ENCODE peak calls at places on chromosomes 13 and 19, in nine cellular contexts. One of them, this sample, is unnamed.

GRCh38 chr13:28204690-28205443 is 66.5 kb downstream of the PAN3 start:
- DNase-seq in HEK293T: no peak
- DNase-seq in RWPE1: no peak
- DNase-seq in activated T-helper 1 cell treated with anti-CD3 and anti-CD28 coated beads, Interleukin-2, amount 50 U/mL, for 16 hours: no peak
- DNase-seq in stimulated activated naive CD4-positive, alpha-beta T cell treated with Interleukin-2 at 50 U/mL for 16 hours: peak
- DNase-seq in T follicular helper cell: no peak
- DNase-seq in colonic mucosa: no peak
- DNase-seq in CD4-positive, CD25-positive, alpha-beta regulatory T cell: no peak
- DNase-seq in EH: no peak
- DNase-seq in this sample: no peak

GRCh38 chr13:86960876-86961275 is 710.3 kb upstream of the SLITRK5 start:
- DNase-seq in HEK293T: no peak
- DNase-seq in RWPE1: no peak
- DNase-seq in activated T-helper 1 cell treated with anti-CD3 and anti-CD28 coated beads, Interleukin-2, amount 50 U/mL, for 16 hours: no peak
- DNase-seq in stimulated activated naive CD4-positive, alpha-beta T cell treated with Interleukin-2 at 50 U/mL for 16 hours: no peak
- DNase-seq in T follicular helper cell: no peak
- DNase-seq in colonic mucosa: no peak
- DNase-seq in CD4-positive, CD25-positive, alpha-beta regulatory T cell: no peak
- DNase-seq in EH: no peak
- DNase-seq in this sample: no peak

GRCh38 chr13:112983428-112984196 is 14.6 kb downstream of the MCF2L start:
- DNase-seq in HEK293T: no peak
- DNase-seq in RWPE1: no peak
- DNase-seq in activated T-helper 1 cell treated with anti-CD3 and anti-CD28 coated beads, Interleukin-2, amount 50 U/mL, for 16 hours: no peak
- DNase-seq in stimulated activated naive CD4-positive, alpha-beta T cell treated with Interleukin-2 at 50 U/mL for 16 hours: no peak
- DNase-seq in T follicular helper cell: no peak
- DNase-seq in colonic mucosa: peak
- DNase-seq in CD4-positive, CD25-positive, alpha-beta regulatory T cell: no peak
- DNase-seq in EH: no peak
- DNase-seq in this sample: no peak

GRCh38 chr19:1042689-1043511 is 3.0 kb downstream of the ABCA7 start:
- DNase-seq in HEK293T: no peak
- DNase-seq in RWPE1: no peak
- DNase-seq in activated T-helper 1 cell treated with anti-CD3 and anti-CD28 coated beads, Interleukin-2, amount 50 U/mL, for 16 hours: no peak
- DNase-seq in stimulated activated naive CD4-positive, alpha-beta T cell treated with Interleukin-2 at 50 U/mL for 16 hours: no peak
- DNase-seq in T follicular helper cell: no peak
- DNase-seq in colonic mucosa: peak
- DNase-seq in CD4-positive, CD25-positive, alpha-beta regulatory T cell: no peak
- DNase-seq in EH: no peak
- DNase-seq in this sample: peak

GRCh38 chr13:39676315-39676876 is 20.9 kb downstream of the COG6 start:
- DNase-seq in HEK293T: no peak
- DNase-seq in RWPE1: peak
- DNase-seq in activated T-helper 1 cell treated with anti-CD3 and anti-CD28 coated beads, Interleukin-2, amount 50 U/mL, for 16 hours: no peak
- DNase-seq in stimulated activated naive CD4-positive, alpha-beta T cell treated with Interleukin-2 at 50 U/mL for 16 hours: no peak
- DNase-seq in T follicular helper cell: no peak
- DNase-seq in colonic mucosa: no peak
- DNase-seq in CD4-positive, CD25-positive, alpha-beta regulatory T cell: peak
- DNase-seq in EH: peak
- DNase-seq in this sample: peak

GRCh38 chr19:33821871-33822270 is 25.2 kb downstream of the KCTD15 start:
- DNase-seq in HEK293T: no peak
- DNase-seq in RWPE1: peak
- DNase-seq in activated T-helper 1 cell treated with anti-CD3 and anti-CD28 coated beads, Interleukin-2, amount 50 U/mL, for 16 hours: no peak
- DNase-seq in stimulated activated naive CD4-positive, alpha-beta T cell treated with Interleukin-2 at 50 U/mL for 16 hours: no peak
- DNase-seq in T follicular helper cell: no peak
- DNase-seq in colonic mucosa: no peak
- DNase-seq in CD4-positive, CD25-positive, alpha-beta regulatory T cell: no peak
- DNase-seq in EH: peak
- DNase-seq in this sample: no peak

GRCh38 chr13:89951341-89951740 is 1396.1 kb upstream of the MIR17HG start:
- DNase-seq in HEK293T: no peak
- DNase-seq in RWPE1: no peak
- DNase-seq in activated T-helper 1 cell treated with anti-CD3 and anti-CD28 coated beads, Interleukin-2, amount 50 U/mL, for 16 hours: no peak
- DNase-seq in stimulated activated naive CD4-positive, alpha-beta T cell treated with Interleukin-2 at 50 U/mL for 16 hours: no peak
- DNase-seq in T follicular helper cell: no peak
- DNase-seq in colonic mucosa: no peak
- DNase-seq in CD4-positive, CD25-positive, alpha-beta regulatory T cell: no peak
- DNase-seq in EH: no peak
- DNase-seq in this sample: no peak

GRCh38 chr19:18521692-18522123 is at the start of gene ELL:
- DNase-seq in HEK293T: no peak
- DNase-seq in RWPE1: no peak
- DNase-seq in activated T-helper 1 cell treated with anti-CD3 and anti-CD28 coated beads, Interleukin-2, amount 50 U/mL, for 16 hours: no peak
- DNase-seq in stimulated activated naive CD4-positive, alpha-beta T cell treated with Interleukin-2 at 50 U/mL for 16 hours: no peak
- DNase-seq in T follicular helper cell: no peak
- DNase-seq in colonic mucosa: no peak
- DNase-seq in CD4-positive, CD25-positive, alpha-beta regulatory T cell: no peak
- DNase-seq in EH: no peak
- DNase-seq in this sample: no peak

GRCh38 chr19:49889687-49890348 is 6.9 kb downstream of the IL4I1 start:
- DNase-seq in HEK293T: peak
- DNase-seq in RWPE1: no peak
- DNase-seq in activated T-helper 1 cell treated with anti-CD3 and anti-CD28 coated beads, Interleukin-2, amount 50 U/mL, for 16 hours: peak
- DNase-seq in stimulated activated naive CD4-positive, alpha-beta T cell treated with Interleukin-2 at 50 U/mL for 16 hours: peak
- DNase-seq in T follicular helper cell: peak
- DNase-seq in colonic mucosa: peak
- DNase-seq in CD4-positive, CD25-positive, alpha-beta regulatory T cell: peak
- DNase-seq in EH: peak
- DNase-seq in this sample: peak

GRCh38 chr19:56504581-56504980 is 3.1 kb upstream of the ZNF471 start:
- DNase-seq in HEK293T: no peak
- DNase-seq in RWPE1: no peak
- DNase-seq in activated T-helper 1 cell treated with anti-CD3 and anti-CD28 coated beads, Interleukin-2, amount 50 U/mL, for 16 hours: no peak
- DNase-seq in stimulated activated naive CD4-positive, alpha-beta T cell treated with Interleukin-2 at 50 U/mL for 16 hours: no peak
- DNase-seq in T follicular helper cell: no peak
- DNase-seq in colonic mucosa: no peak
- DNase-seq in CD4-positive, CD25-positive, alpha-beta regulatory T cell: no peak
- DNase-seq in EH: peak
- DNase-seq in this sample: no peak

GRCh38 chr19:1324792-1325567 is 39.3 kb downstream of the EFNA2 start:
- DNase-seq in HEK293T: peak
- DNase-seq in RWPE1: peak
- DNase-seq in activated T-helper 1 cell treated with anti-CD3 and anti-CD28 coated beads, Interleukin-2, amount 50 U/mL, for 16 hours: no peak
- DNase-seq in stimulated activated naive CD4-positive, alpha-beta T cell treated with Interleukin-2 at 50 U/mL for 16 hours: no peak
- DNase-seq in T follicular helper cell: no peak
- DNase-seq in colonic mucosa: peak
- DNase-seq in CD4-positive, CD25-positive, alpha-beta regulatory T cell: no peak
- DNase-seq in EH: peak
- DNase-seq in this sample: peak

GRCh38 chr13:108082481-108082880 is 132.9 kb downstream of the LIG4 start:
- DNase-seq in HEK293T: no peak
- DNase-seq in RWPE1: no peak
- DNase-seq in activated T-helper 1 cell treated with anti-CD3 and anti-CD28 coated beads, Interleukin-2, amount 50 U/mL, for 16 hours: no peak
- DNase-seq in stimulated activated naive CD4-positive, alpha-beta T cell treated with Interleukin-2 at 50 U/mL for 16 hours: no peak
- DNase-seq in T follicular helper cell: no peak
- DNase-seq in colonic mucosa: no peak
- DNase-seq in CD4-positive, CD25-positive, alpha-beta regulatory T cell: no peak
- DNase-seq in EH: no peak
- DNase-seq in this sample: no peak

GRCh38 chr13:61316647-61317046 is 99.0 kb downstream of the PCDH20 start:
- DNase-seq in HEK293T: no peak
- DNase-seq in RWPE1: no peak
- DNase-seq in activated T-helper 1 cell treated with anti-CD3 and anti-CD28 coated beads, Interleukin-2, amount 50 U/mL, for 16 hours: no peak
- DNase-seq in stimulated activated naive CD4-positive, alpha-beta T cell treated with Interleukin-2 at 50 U/mL for 16 hours: no peak
- DNase-seq in T follicular helper cell: no peak
- DNase-seq in colonic mucosa: no peak
- DNase-seq in CD4-positive, CD25-positive, alpha-beta regulatory T cell: no peak
- DNase-seq in EH: no peak
- DNase-seq in this sample: peak

GRCh38 chr19:3207466-3208242 is 16.8 kb upstream of the CELF5 start:
- DNase-seq in HEK293T: peak
- DNase-seq in RWPE1: no peak
- DNase-seq in activated T-helper 1 cell treated with anti-CD3 and anti-CD28 coated beads, Interleukin-2, amount 50 U/mL, for 16 hours: no peak
- DNase-seq in stimulated activated naive CD4-positive, alpha-beta T cell treated with Interleukin-2 at 50 U/mL for 16 hours: no peak
- DNase-seq in T follicular helper cell: no peak
- DNase-seq in colonic mucosa: no peak
- DNase-seq in CD4-positive, CD25-positive, alpha-beta regulatory T cell: no peak
- DNase-seq in EH: no peak
- DNase-seq in this sample: peak

GRCh38 chr13:100235311-100235901 is 146.5 kb downstream of the PCCA start:
- DNase-seq in HEK293T: peak
- DNase-seq in RWPE1: peak
- DNase-seq in activated T-helper 1 cell treated with anti-CD3 and anti-CD28 coated beads, Interleukin-2, amount 50 U/mL, for 16 hours: no peak
- DNase-seq in stimulated activated naive CD4-positive, alpha-beta T cell treated with Interleukin-2 at 50 U/mL for 16 hours: no peak
- DNase-seq in T follicular helper cell: no peak
- DNase-seq in colonic mucosa: peak
- DNase-seq in CD4-positive, CD25-positive, alpha-beta regulatory T cell: no peak
- DNase-seq in EH: peak
- DNase-seq in this sample: peak

GRCh38 chr13:111962431-111962891 is 104.5 kb upstream of the SOX1 start:
- DNase-seq in HEK293T: no peak
- DNase-seq in RWPE1: no peak
- DNase-seq in activated T-helper 1 cell treated with anti-CD3 and anti-CD28 coated beads, Interleukin-2, amount 50 U/mL, for 16 hours: no peak
- DNase-seq in stimulated activated naive CD4-positive, alpha-beta T cell treated with Interleukin-2 at 50 U/mL for 16 hours: no peak
- DNase-seq in T follicular helper cell: no peak
- DNase-seq in colonic mucosa: no peak
- DNase-seq in CD4-positive, CD25-positive, alpha-beta regulatory T cell: no peak
- DNase-seq in EH: no peak
- DNase-seq in this sample: no peak

GRCh38 chr13:104586010-104586746 is 1520.0 kb upstream of the SLC10A2 start:
- DNase-seq in HEK293T: peak
- DNase-seq in RWPE1: peak
- DNase-seq in activated T-helper 1 cell treated with anti-CD3 and anti-CD28 coated beads, Interleukin-2, amount 50 U/mL, for 16 hours: no peak
- DNase-seq in stimulated activated naive CD4-positive, alpha-beta T cell treated with Interleukin-2 at 50 U/mL for 16 hours: no peak
- DNase-seq in T follicular helper cell: no peak
- DNase-seq in colonic mucosa: peak
- DNase-seq in CD4-positive, CD25-positive, alpha-beta regulatory T cell: no peak
- DNase-seq in EH: no peak
- DNase-seq in this sample: no peak

GRCh38 chr13:35283856-35284255 is 192.6 kb downstream of the MAB21L1 start:
- DNase-seq in HEK293T: no peak
- DNase-seq in RWPE1: no peak
- DNase-seq in activated T-helper 1 cell treated with anti-CD3 and anti-CD28 coated beads, Interleukin-2, amount 50 U/mL, for 16 hours: no peak
- DNase-seq in stimulated activated naive CD4-positive, alpha-beta T cell treated with Interleukin-2 at 50 U/mL for 16 hours: no peak
- DNase-seq in T follicular helper cell: no peak
- DNase-seq in colonic mucosa: no peak
- DNase-seq in CD4-positive, CD25-positive, alpha-beta regulatory T cell: no peak
- DNase-seq in EH: peak
- DNase-seq in this sample: no peak

GRCh38 chr19:18216789-18217188 is 9.4 kb downstream of the PDE4C start:
- DNase-seq in HEK293T: no peak
- DNase-seq in RWPE1: no peak
- DNase-seq in activated T-helper 1 cell treated with anti-CD3 and anti-CD28 coated beads, Interleukin-2, amount 50 U/mL, for 16 hours: no peak
- DNase-seq in stimulated activated naive CD4-positive, alpha-beta T cell treated with Interleukin-2 at 50 U/mL for 16 hours: no peak
- DNase-seq in T follicular helper cell: no peak
- DNase-seq in colonic mucosa: no peak
- DNase-seq in CD4-positive, CD25-positive, alpha-beta regulatory T cell: no peak
- DNase-seq in EH: no peak
- DNase-seq in this sample: no peak

GRCh38 chr19:18789422-18789832 is 1.7 kb downstream of the COMP start:
- DNase-seq in HEK293T: no peak
- DNase-seq in RWPE1: no peak
- DNase-seq in activated T-helper 1 cell treated with anti-CD3 and anti-CD28 coated beads, Interleukin-2, amount 50 U/mL, for 16 hours: no peak
- DNase-seq in stimulated activated naive CD4-positive, alpha-beta T cell treated with Interleukin-2 at 50 U/mL for 16 hours: no peak
- DNase-seq in T follicular helper cell: no peak
- DNase-seq in colonic mucosa: no peak
- DNase-seq in CD4-positive, CD25-positive, alpha-beta regulatory T cell: no peak
- DNase-seq in EH: no peak
- DNase-seq in this sample: no peak